ENCODE peak calls at places on chromosome 16, in four cellular contexts. N is A549, I is K562, P is HepG2. Z is an unnamed sample.

GRCh38 chr16:87435399-87436224 is 43.5 kb downstream of the MAP1LC3B start:
- DNase-seq in N (no peak), I (no peak), P (no peak), Z (no peak)

GRCh38 chr16:1870365-1871082 is 1.4 kb downstream of the MEIOB start:
- DNase-seq in I (no peak), P (peak), N (peak), Z (no peak)

GRCh38 chr16:75012380-75013081 is 13.7 kb downstream of the ZNRF1 start:
- DNase-seq in P (no peak), N (no peak), I (no peak), Z (no peak)

GRCh38 chr16:12612598-12613101 is 191.0 kb downstream of the CPPED1 start:
- DNase-seq in P (peak), N (peak), I (peak), Z (no peak)

GRCh38 chr16:66714659-66715307 is 18.2 kb upstream of the CMTM4 start:
- DNase-seq in P (no peak), I (no peak), N (no peak), Z (no peak)

GRCh38 chr16:78675312-78675711 is 575.9 kb downstream of the WWOX start:
- DNase-seq in P (peak), I (no peak), N (peak), Z (no peak)

GRCh38 chr16:1770328-1771071 is 843 bp downstream of the NME3 start:
- DNase-seq in I (no peak), P (no peak), N (peak), Z (peak)

GRCh38 chr16:68901910-68902309 is 58.6 kb downstream of the TANGO6 start:
- DNase-seq in P (no peak), I (no peak), N (peak), Z (no peak)

GRCh38 chr16:22250522-22250921 is 44.4 kb downstream of the EEF2K start:
- DNase-seq in P (no peak), N (no peak), I (peak), Z (no peak)

GRCh38 chr16:83964684-83965443 is 3.2 kb upstream of the NECAB2 start:
- DNase-seq in I (no peak), P (no peak), N (no peak), Z (no peak)

GRCh38 chr16:47129755-47130435 is 13.8 kb downstream of the NETO2 start:
- DNase-seq in P (no peak), I (no peak), N (no peak), Z (no peak)

GRCh38 chr16:89325861-89326471 is 108.5 kb downstream of the ZNF778 start:
- DNase-seq in N (peak), I (peak), P (no peak), Z (peak)

GRCh38 chr16:3690991-3691720 is 26.2 kb downstream of the TRAP1 start:
- DNase-seq in I (no peak), P (no peak), N (peak), Z (no peak)
- TF ChIP-seq HMGXB4 in I (no peak), P (no peak), N (no peak), Z (no peak)

GRCh38 chr16:10181196-10182162 is 749 bp downstream of the GRIN2A start:
- DNase-seq in N (peak), P (peak), I (peak), Z (peak)

GRCh38 chr16:10180042-10180770 is 2.0 kb downstream of the GRIN2A start:
- DNase-seq in I (no peak), N (no peak), P (no peak), Z (no peak)

GRCh38 chr16:10182186-10182683 is at the start of gene GRIN2A:
- DNase-seq in I (no peak), P (no peak), N (no peak), Z (peak)

GRCh38 chr16:10180771-10181163 is 1.5 kb downstream of the GRIN2A start:
- DNase-seq in I (peak), N (peak), P (peak), Z (peak)

GRCh38 chr16:10178079-10178478 is 4.1 kb downstream of the GRIN2A start:
- DNase-seq in I (no peak), N (no peak), P (no peak), Z (no peak)
- TF ChIP-seq ESRRA in I (no peak), N (no peak), P (no peak), Z (no peak)

GRCh38 chr16:85216522-85217375 is 104.5 kb upstream of the CIBAR2 start:
- DNase-seq in N (no peak), I (peak), P (no peak), Z (no peak)

GRCh38 chr16:85221081-85221809 is 109.0 kb upstream of the CIBAR2 start:
- DNase-seq in P (no peak), I (no peak), N (no peak), Z (no peak)

GRCh38 chr16:85221810-85222150 is 109.5 kb upstream of the CIBAR2 start:
- DNase-seq in N (no peak), I (no peak), P (no peak), Z (no peak)

GRCh38 chr16:85222151-85222863 is 110.0 kb upstream of the CIBAR2 start:
- DNase-seq in N (no peak), I (no peak), P (no peak), Z (no peak)

DNA sequence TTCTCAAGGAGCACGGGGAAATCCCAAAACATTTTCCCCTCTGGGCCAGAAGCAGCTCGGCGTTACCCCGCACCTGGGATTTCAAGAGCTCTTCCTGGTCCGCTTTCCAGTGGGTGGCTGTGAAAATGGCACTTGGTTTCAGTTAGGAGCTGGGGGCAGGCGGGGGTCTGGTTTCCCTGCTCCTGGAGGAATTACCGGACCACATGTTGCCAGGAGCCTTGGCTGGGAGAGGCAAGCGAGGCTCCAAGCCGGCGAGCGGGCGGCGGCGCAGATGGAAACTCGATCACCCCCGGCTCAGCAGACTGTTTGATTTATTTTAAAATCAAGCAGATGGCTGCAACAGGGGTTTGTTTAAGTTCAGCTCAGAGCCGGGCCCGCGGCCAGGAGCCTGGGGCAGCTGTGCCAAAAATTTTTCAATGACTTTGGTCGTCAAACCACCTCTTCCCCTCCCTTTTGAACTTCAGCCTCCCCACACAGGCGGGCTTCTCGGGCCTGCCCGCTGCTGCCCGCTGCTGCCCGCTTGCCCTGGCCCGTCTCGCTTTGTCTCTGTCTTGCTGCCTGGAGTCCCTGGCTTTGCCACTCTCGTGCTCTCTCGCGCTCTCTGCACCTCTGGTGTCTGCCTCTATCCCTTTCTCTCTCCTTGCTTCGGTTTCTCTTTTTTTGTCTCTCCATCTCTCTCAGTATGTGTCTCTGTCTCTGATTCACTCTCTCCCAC is 108.0 kb upstream of the CIBAR2 start:
- DNase-seq in P (peak), N (no peak), I (no peak), Z (no peak)
- TF ChIP-seq HMGXB4 in P (no peak), N (no peak), I (no peak), Z (no peak)

GRCh38 chr16:50578147-50578546 is 30.0 kb downstream of the NKD1 start:
- DNase-seq in P (no peak), I (no peak), N (no peak), Z (no peak)
- TF ChIP-seq ESRRA in P (no peak), I (no peak), N (no peak), Z (no peak)

Z was measured in WTC11.